ENCODE peak calls at places on chromosomes 4 and X, in seven cellular contexts. H, K, A, N, G, O and P are unnamed samples.

GRCh38 chr4:53497446-53498069 is 93.7 kb downstream of the LNX1 start:
- DNase-seq in H (no peak), K (no peak), A (no peak), N (no peak), G (no peak), O (peak), P (peak)

GRCh38 chr4:117900832-117901231 is 133.5 kb upstream of the NDST3 start:
- DNase-seq in H (no peak), K (no peak), A (no peak), N (no peak), G (no peak), O (no peak), P (no peak)

GRCh38 chr4:69322055-69322454 is 41.8 kb downstream of the UGT2B28 start:
- DNase-seq in H (no peak), K (no peak), A (no peak), N (peak), G (peak), O (no peak), P (no peak)

GRCh38 chrX:31420711-31421151 is 348.9 kb upstream of the FTHL17 start:
- DNase-seq in H (no peak), K (no peak), A (no peak), N (no peak), G (peak), O (no peak), P (no peak)

GRCh38 chr4:1398686-1399507 is 7.3 kb downstream of the NKX1-1 start:
- DNase-seq in H (no peak), K (no peak), A (no peak), N (no peak), G (no peak), O (peak), P (no peak)

GRCh38 chr4:16665942-16666586 is 232.4 kb downstream of the LDB2 start:
- DNase-seq in H (no peak), K (no peak), A (no peak), N (no peak), G (no peak), O (no peak), P (no peak)

GRCh38 chrX:152821145-152821765 is 9.3 kb downstream of the CETN2 start:
- DNase-seq in H (no peak), K (no peak), A (no peak), N (no peak), G (peak), O (no peak), P (no peak)

GRCh38 chrX:49186125-49187027 is at the start of gene PRICKLE3:
- DNase-seq in H (no peak), K (no peak), A (peak), N (no peak), G (peak), O (peak), P (peak)

GRCh38 chrX:40273356-40274050 is 175.7 kb upstream of the BCOR start:
- DNase-seq in H (no peak), K (no peak), A (no peak), N (no peak), G (no peak), O (peak), P (no peak)

GRCh38 chr4:1309261-1310010 is 19.7 kb downstream of the MAEA start:
- DNase-seq in H (peak), K (no peak), A (peak), N (peak), G (peak), O (peak), P (peak)

GRCh38 chr4:25863906-25864418 is 1.2 kb upstream of the SEL1L3 start:
- DNase-seq in H (no peak), K (no peak), A (no peak), N (no peak), G (no peak), O (no peak), P (no peak)

GRCh38 chr4:99821918-99822503 is 5.4 kb downstream of the DAPP1 start:
- DNase-seq in H (no peak), K (no peak), A (no peak), N (no peak), G (no peak), O (no peak), P (no peak)

GRCh38 chrX:12770440-12770839 is 20.8 kb upstream of the PRPS2 start:
- DNase-seq in H (no peak), K (no peak), A (no peak), N (no peak), G (no peak), O (no peak), P (no peak)

GRCh38 chr4:52966172-52966571 is 104.1 kb downstream of the RASL11B start:
- DNase-seq in H (no peak), K (no peak), A (no peak), N (no peak), G (no peak), O (no peak), P (no peak)

GRCh38 chr4:21678711-21679110 is 269.9 kb downstream of the KCNIP4 start:
- DNase-seq in H (no peak), K (no peak), A (no peak), N (no peak), G (no peak), O (no peak), P (no peak)

GRCh38 chrX:153333271-153333670 is 682 bp upstream of the ZNF275 start:
- DNase-seq in H (no peak), K (no peak), A (no peak), N (no peak), G (peak), O (no peak), P (no peak)

GRCh38 chrX:55742649-55743048 is 25.1 kb downstream of the RRAGB start:
- DNase-seq in H (no peak), K (no peak), A (no peak), N (no peak), G (peak), O (no peak), P (no peak)

GRCh38 chrX:150258463-150259430 is 104.4 kb upstream of the MAMLD1 start:
- DNase-seq in H (no peak), K (no peak), A (no peak), N (peak), G (no peak), O (no peak), P (no peak)

GRCh38 chr4:148574502-148574901 is 132.3 kb upstream of the NR3C2 start:
- DNase-seq in H (no peak), K (no peak), A (no peak), N (peak), G (peak), O (no peak), P (no peak)

GRCh38 chr4:133997440-133997839 is 204.1 kb downstream of the PABPC4L start:
- DNase-seq in H (no peak), K (no peak), A (no peak), N (no peak), G (no peak), O (no peak), P (no peak)

GRCh38 chrX:48468693-48469691 is 1.1 kb downstream of the SLC38A5 start:
- DNase-seq in H (no peak), K (no peak), A (peak), N (no peak), G (no peak), O (peak), P (no peak)

GRCh38 chr4:121155893-121156292 is 8.2 kb downstream of the TNIP3 start:
- DNase-seq in H (no peak), K (peak), A (no peak), N (no peak), G (peak), O (no peak), P (no peak)

GRCh38 chr4:105909699-105910340 is 14.5 kb downstream of the NPNT start:
- DNase-seq in H (no peak), K (no peak), A (no peak), N (no peak), G (peak), O (no peak), P (no peak)

GRCh38 chrX:35380808-35381700 is 417.1 kb upstream of the MAGEB16 start:
- DNase-seq in H (no peak), K (no peak), A (no peak), N (no peak), G (peak), O (no peak), P (no peak)

GRCh38 chrX:107447642-107448041 is 1.8 kb upstream of the FRMPD3 start:
- DNase-seq in H (no peak), K (no peak), A (no peak), N (no peak), G (no peak), O (no peak), P (no peak)

GRCh38 chrX:72101597-72102037 is 30.1 kb downstream of the RTL5 start:
- DNase-seq in H (no peak), K (no peak), A (no peak), N (no peak), G (no peak), O (no peak), P (no peak)

GRCh38 chrX:105495376-105495775 is 274.9 kb upstream of the TEX13A start:
- DNase-seq in H (no peak), K (no peak), A (no peak), N (no peak), G (no peak), O (no peak), P (no peak)

GRCh38 chr4:88743696-88744095 is 46.1 kb upstream of the NAP1L5 start:
- DNase-seq in H (no peak), K (no peak), A (no peak), N (no peak), G (no peak), O (no peak), P (no peak)

GRCh38 chr4:136713140-136713539 is 819.2 kb downstream of the PCDH18 start:
- DNase-seq in H (peak), K (no peak), A (no peak), N (peak), G (no peak), O (no peak), P (no peak)

GRCh38 chrX:110219920-110220319 is 98.0 kb downstream of the AMMECR1 start:
- DNase-seq in H (no peak), K (no peak), A (no peak), N (no peak), G (peak), O (no peak), P (no peak)

GRCh38 chr4:169810325-169811323 is 52.9 kb upstream of the HPF1 start:
- DNase-seq in H (peak), K (peak), A (no peak), N (peak), G (peak), O (no peak), P (peak)

GRCh38 chr4:60611762-60612496 is 588.2 kb upstream of the ADGRL3 start:
- DNase-seq in H (no peak), K (no peak), A (no peak), N (no peak), G (peak), O (no peak), P (no peak)

GRCh38 chrX:114906978-114907510 is 110.4 kb downstream of the IL13RA2 start:
- DNase-seq in H (no peak), K (no peak), A (no peak), N (no peak), G (no peak), O (no peak), P (no peak)